ENCODE peak calls at places on chromosomes 1 and 21, in ten cellular contexts. U is upper lobe of left lung, N is K562, A is HCT116, C is suprapubic skin, P is HL-60, M is esophagus muscularis mucosa, Z is SK-N-MC, W is transverse colon, L is SK-N-SH. B is an unnamed sample.

GRCh38 chr1:53122194-53122846 is 20.1 kb downstream of the SLC1A7 start:
- DNase-seq in U (no peak), N (no peak), A (no peak), C (no peak), P (no peak), M (no peak), Z (no peak), W (no peak), L (peak), B (no peak)

GRCh38 chr1:88736633-88737248 is 52.7 kb downstream of the PKN2 start:
- DNase-seq in U (no peak), N (peak), A (peak), C (no peak), P (no peak), M (no peak), Z (no peak), W (no peak), L (no peak), B (no peak)

GRCh38 chr1:172144445-172145060 is 275.9 kb upstream of the C1orf105 start:
- DNase-seq in U (no peak), N (no peak), A (no peak), C (peak), P (no peak), M (peak), Z (peak), W (peak), L (peak), B (no peak)

GRCh38 chr1:245512181-245512888 is 357.6 kb downstream of the KIF26B start:
- DNase-seq in U (no peak), N (no peak), A (no peak), C (no peak), P (no peak), M (no peak), Z (no peak), W (no peak), L (peak), B (no peak)

GRCh38 chr1:31583995-31584868 is 7.9 kb downstream of the TINAGL1 start:
- DNase-seq in U (peak), N (no peak), A (no peak), C (no peak), P (no peak), M (no peak), Z (no peak), W (peak), L (peak), B (no peak)

GRCh38 chr1:154652893-154653292 is 44.9 kb upstream of the ADAR start:
- DNase-seq in U (no peak), N (no peak), A (no peak), C (no peak), P (no peak), M (no peak), Z (no peak), W (no peak), L (no peak), B (no peak)

GRCh38 chr1:207750901-207751300 is 953 bp upstream of the CD46 start:
- DNase-seq in U (no peak), N (peak), A (no peak), C (no peak), P (no peak), M (no peak), Z (no peak), W (no peak), L (no peak), B (no peak)

GRCh38 chr1:244269169-244269568 is 182.5 kb downstream of the ADSS2 start:
- DNase-seq in U (no peak), N (no peak), A (no peak), C (no peak), P (no peak), M (no peak), Z (no peak), W (no peak), L (no peak), B (no peak)

GRCh38 chr1:239755107-239755506 is 336.6 kb upstream of the FMN2 start:
- DNase-seq in U (no peak), N (no peak), A (no peak), C (no peak), P (no peak), M (no peak), Z (no peak), W (no peak), L (no peak), B (no peak)

GRCh38 chr1:31645274-31645568 is 545 bp upstream of the PEF1 start:
- DNase-seq in U (peak), N (no peak), A (no peak), C (no peak), P (no peak), M (no peak), Z (no peak), W (no peak), L (no peak), B (no peak)

GRCh38 chr1:99622702-99623347 is 23.1 kb upstream of the PALMD start:
- DNase-seq in U (no peak), N (no peak), A (no peak), C (no peak), P (no peak), M (no peak), Z (no peak), W (no peak), L (no peak), B (no peak)

GRCh38 chr21:16978309-16978895 is 534.4 kb upstream of the CXADR start:
- DNase-seq in U (no peak), N (no peak), A (no peak), C (no peak), P (no peak), M (no peak), Z (no peak), W (no peak), L (no peak), B (no peak)

GRCh38 chr1:101300916-101301315 is 64.1 kb downstream of the S1PR1 start:
- DNase-seq in U (no peak), N (no peak), A (no peak), C (no peak), P (no peak), M (no peak), Z (no peak), W (no peak), L (no peak), B (no peak)

GRCh38 chr21:21997390-21998333 is 999.5 kb downstream of the NCAM2 start:
- DNase-seq in U (no peak), N (no peak), A (no peak), C (no peak), P (no peak), M (no peak), Z (peak), W (no peak), L (no peak), B (no peak)

GRCh38 chr1:14774225-14774624 is 175.7 kb downstream of the KAZN start:
- DNase-seq in U (no peak), N (no peak), A (no peak), C (no peak), P (no peak), M (no peak), Z (no peak), W (no peak), L (no peak), B (no peak)

GRCh38 chr1:192580351-192580962 is 4.9 kb downstream of the RGS1 start:
- DNase-seq in U (no peak), N (no peak), A (peak), C (no peak), P (no peak), M (no peak), Z (no peak), W (peak), L (no peak), B (peak)

GRCh38 chr1:235998812-235999211 is 66.1 kb downstream of the NID1 start:
- DNase-seq in U (no peak), N (no peak), A (no peak), C (no peak), P (no peak), M (no peak), Z (no peak), W (no peak), L (no peak), B (no peak)

GRCh38 chr21:36584980-36585940 is 105.3 kb upstream of the CLDN14 start:
- DNase-seq in U (no peak), N (peak), A (no peak), C (no peak), P (no peak), M (no peak), Z (peak), W (no peak), L (no peak), B (no peak)

GRCh38 chr1:70278710-70279109 is 57.5 kb downstream of the SRSF11 start:
- DNase-seq in U (no peak), N (no peak), A (no peak), C (no peak), P (no peak), M (no peak), Z (no peak), W (no peak), L (no peak), B (no peak)

GRCh38 chr1:169110265-169110664 is 3.8 kb downstream of the ATP1B1 start:
- DNase-seq in U (no peak), N (no peak), A (no peak), C (no peak), P (no peak), M (no peak), Z (no peak), W (no peak), L (no peak), B (no peak)

GRCh38 chr1:246786606-246787238 is 62.5 kb downstream of the SCCPDH start:
- DNase-seq in U (no peak), N (no peak), A (no peak), C (no peak), P (no peak), M (no peak), Z (no peak), W (peak), L (no peak), B (no peak)

GRCh38 chr21:42202321-42202720 is 16.6 kb upstream of the ABCG1 start:
- DNase-seq in U (no peak), N (no peak), A (no peak), C (no peak), P (no peak), M (no peak), Z (no peak), W (no peak), L (no peak), B (no peak)

GRCh38 chr1:84541679-84542078 is 32.6 kb downstream of the CTBS start:
- DNase-seq in U (no peak), N (peak), A (peak), C (no peak), P (no peak), M (no peak), Z (no peak), W (no peak), L (peak), B (peak)

GRCh38 chr1:35253941-35254340 is 14.6 kb upstream of the ZMYM4 start:
- DNase-seq in U (no peak), N (no peak), A (no peak), C (no peak), P (no peak), M (no peak), Z (no peak), W (no peak), L (no peak), B (no peak)

GRCh38 chr1:64072089-64072835 is 131.2 kb upstream of the UBE2U start:
- DNase-seq in U (no peak), N (no peak), A (no peak), C (no peak), P (no peak), M (no peak), Z (no peak), W (no peak), L (no peak), B (no peak)

GRCh38 chr1:118007391-118007790 is 77.9 kb downstream of the WDR3 start:
- DNase-seq in U (no peak), N (no peak), A (no peak), C (no peak), P (no peak), M (no peak), Z (no peak), W (no peak), L (no peak), B (no peak)

GRCh38 chr1:204126941-204127340 is 24.9 kb downstream of the ETNK2 start:
- DNase-seq in U (peak), N (no peak), A (no peak), C (no peak), P (no peak), M (no peak), Z (no peak), W (no peak), L (no peak), B (no peak)

GRCh38 chr1:204126367-204126766 is 25.5 kb downstream of the ETNK2 start:
- DNase-seq in U (no peak), N (no peak), A (no peak), C (no peak), P (no peak), M (no peak), Z (no peak), W (no peak), L (peak), B (no peak)

GRCh38 chr1:204128964-204129896 is 22.6 kb downstream of the ETNK2 start:
- DNase-seq in U (peak), N (peak), A (no peak), C (peak), P (peak), M (no peak), Z (no peak), W (peak), L (peak), B (no peak)

GRCh38 chr1:204128464-204128963 is 23.3 kb downstream of the ETNK2 start:
- DNase-seq in U (no peak), N (no peak), A (no peak), C (no peak), P (no peak), M (no peak), Z (no peak), W (no peak), L (no peak), B (no peak)

DNA sequence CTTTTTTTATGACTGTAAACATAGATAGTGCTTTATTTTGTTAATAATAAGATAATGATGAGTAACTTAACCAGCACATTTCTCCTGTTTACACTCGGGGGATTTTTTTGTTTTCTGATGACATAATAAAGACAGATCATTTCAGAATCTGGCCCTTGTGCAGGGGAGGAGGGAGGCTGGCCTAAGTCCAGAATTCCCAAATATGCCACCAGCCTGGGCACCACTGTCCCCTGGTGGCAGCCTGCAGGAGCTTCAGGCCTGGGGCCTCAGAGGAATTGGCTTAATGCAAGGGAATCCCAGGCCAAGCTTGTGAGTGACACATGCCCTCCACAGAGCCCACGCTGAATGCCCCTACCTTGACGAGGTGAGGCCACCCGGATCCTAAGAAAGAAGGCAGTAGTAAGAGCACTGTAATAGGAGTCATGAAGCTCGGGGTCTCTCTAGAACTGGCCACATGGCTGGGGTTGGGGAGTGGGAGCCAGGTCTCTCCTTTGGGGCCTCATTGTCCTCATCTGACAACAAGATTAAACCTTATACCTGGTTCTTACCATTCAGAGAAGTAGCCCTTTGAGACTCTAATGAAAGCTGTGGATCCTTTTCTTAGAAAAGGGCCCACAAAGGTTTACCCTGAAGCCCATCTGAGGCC is 24.1 kb downstream of the ETNK2 start:
- DNase-seq in U (no peak), N (peak), A (peak), C (peak), P (peak), M (no peak), Z (no peak), W (peak), L (peak), B (peak)
- TF ChIP-seq POLR2AphosphoS5 in U (peak), N (no peak), A (peak), C (peak), P (no peak), M (no peak), Z (no peak), W (peak), L (no peak), B (no peak)

GRCh38 chr1:228697209-228698016 is 37.9 kb upstream of the RHOU start:
- DNase-seq in U (no peak), N (no peak), A (no peak), C (peak), P (peak), M (peak), Z (no peak), W (peak), L (peak), B (no peak)
- TF ChIP-seq POLR2AphosphoS5 in U (no peak), N (no peak), A (no peak), C (no peak), P (peak), M (no peak), Z (no peak), W (no peak), L (no peak), B (no peak)

DNA sequence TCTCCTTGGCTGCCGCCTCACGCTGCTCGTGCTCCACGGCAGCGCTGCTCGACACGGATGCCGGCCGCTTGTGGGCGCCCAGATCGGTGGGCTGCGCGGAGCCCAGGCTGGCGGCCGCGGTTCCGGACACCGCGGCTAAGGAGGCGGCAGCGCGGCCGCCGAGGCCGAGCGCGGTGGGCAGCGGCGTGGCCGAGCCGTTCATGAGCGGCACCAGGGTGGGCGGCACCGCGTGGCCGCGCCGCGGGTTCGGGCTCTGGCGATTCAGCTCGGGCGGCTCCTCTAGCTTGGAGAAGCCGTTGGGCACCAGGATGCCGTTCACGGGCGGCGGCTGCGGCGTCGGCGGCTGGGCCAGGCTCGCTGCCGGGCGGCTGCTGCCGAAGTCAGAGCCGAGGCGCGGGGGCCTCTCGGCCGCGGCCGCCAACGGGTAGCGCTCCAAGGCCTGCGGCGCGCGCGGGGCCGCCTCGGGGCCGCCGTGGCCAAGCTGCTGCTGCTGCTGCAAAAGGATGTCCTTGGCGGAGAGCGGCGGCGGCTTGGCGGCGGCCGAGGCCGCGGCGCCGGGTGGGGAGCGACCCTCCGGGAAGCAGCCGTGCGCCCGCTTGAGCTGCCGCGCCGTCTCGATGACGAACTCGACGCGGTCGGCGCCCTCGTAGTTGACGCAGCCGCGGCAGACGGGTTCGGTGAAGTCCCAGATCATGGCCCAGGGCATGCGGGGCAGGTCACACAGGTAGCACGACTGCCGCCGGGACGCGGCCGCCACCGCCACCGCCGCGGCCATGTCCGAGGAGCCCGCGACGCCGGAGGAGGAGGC is 1.1 kb downstream of the IRF2BP2 start:
- DNase-seq in U (peak), N (peak), A (no peak), C (no peak), P (peak), M (no peak), Z (no peak), W (peak), L (no peak), B (no peak)
- TF ChIP-seq POLR2AphosphoS5 in U (peak), N (no peak), A (peak), C (peak), P (peak), M (peak), Z (peak), W (peak), L (peak), B (peak)

GRCh38 chr1:3128431-3129132 is 59.6 kb downstream of the PRDM16 start:
- DNase-seq in U (peak), N (no peak), A (no peak), C (no peak), P (no peak), M (no peak), Z (no peak), W (no peak), L (no peak), B (no peak)

GRCh38 chr1:3125546-3126368 is 56.8 kb downstream of the PRDM16 start:
- DNase-seq in U (peak), N (no peak), A (no peak), C (no peak), P (no peak), M (no peak), Z (no peak), W (no peak), L (no peak), B (no peak)

GRCh38 chr1:3127738-3128137 is 58.7 kb downstream of the PRDM16 start:
- DNase-seq in U (peak), N (no peak), A (no peak), C (no peak), P (no peak), M (no peak), Z (no peak), W (no peak), L (no peak), B (no peak)

GRCh38 chr1:3125078-3125477 is 56.1 kb downstream of the PRDM16 start:
- DNase-seq in U (peak), N (no peak), A (no peak), C (no peak), P (no peak), M (no peak), Z (no peak), W (no peak), L (no peak), B (no peak)

GRCh38 chr1:3126756-3127718 is 58.0 kb downstream of the PRDM16 start:
- DNase-seq in U (peak), N (no peak), A (no peak), C (no peak), P (no peak), M (no peak), Z (no peak), W (no peak), L (no peak), B (no peak)
- TF ChIP-seq POLR2AphosphoS5 in U (no peak), N (no peak), A (no peak), C (no peak), P (no peak), M (no peak), Z (no peak), W (no peak), L (no peak), B (no peak)

DNA sequence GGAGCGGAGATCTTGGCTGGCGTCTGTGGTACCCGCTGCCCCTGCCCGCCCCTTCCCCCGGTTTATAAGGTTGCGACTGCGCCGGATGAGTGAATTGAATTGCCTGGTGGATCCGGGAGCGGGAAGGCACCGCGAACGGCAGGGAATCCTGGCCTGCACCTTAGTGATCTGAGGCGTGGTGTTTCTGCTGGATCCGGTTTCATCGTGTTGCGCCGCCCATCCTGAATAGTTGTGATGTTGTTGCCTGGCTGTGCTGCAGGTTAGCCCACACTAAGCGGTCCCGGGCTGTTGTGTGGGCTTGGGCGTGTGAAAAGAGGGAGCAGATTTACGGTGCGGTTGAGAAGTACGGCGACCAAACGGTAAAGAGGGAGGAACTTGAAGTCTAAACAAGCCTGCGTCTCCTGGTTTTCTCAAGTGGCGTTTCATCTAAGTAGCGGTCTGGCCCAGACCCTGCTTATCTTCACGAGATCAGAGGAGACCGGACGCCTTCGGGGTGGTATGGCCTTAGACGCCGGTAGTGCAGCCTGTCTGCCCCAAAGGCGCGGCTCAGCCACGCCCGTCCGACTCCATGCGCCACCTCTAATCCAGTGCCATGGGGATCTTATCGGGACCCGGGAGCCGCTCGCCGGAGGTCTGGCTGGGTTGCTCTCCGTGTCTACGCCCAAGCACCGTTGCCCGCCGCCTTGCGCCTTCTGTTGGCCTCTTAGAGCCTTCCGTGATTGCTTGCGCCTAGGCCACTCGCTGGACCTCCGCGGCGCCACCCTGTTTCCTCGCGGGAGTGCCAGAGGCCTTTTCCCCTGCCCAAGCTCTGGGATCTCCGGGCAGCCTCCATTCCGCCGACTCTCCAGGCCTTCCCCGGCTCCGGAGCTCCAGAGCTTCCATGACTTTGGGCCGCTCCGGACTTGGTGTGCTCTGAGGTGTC is 87.5 kb upstream of the RHOU start:
- DNase-seq in U (peak), N (peak), A (peak), C (peak), P (peak), M (peak), Z (peak), W (peak), L (peak), B (peak)
- TF ChIP-seq POLR2AphosphoS5 in U (no peak), N (no peak), A (peak), C (no peak), P (no peak), M (no peak), Z (peak), W (no peak), L (peak), B (peak)